ENCODE peak calls at places on chromosomes 6 and 20, in six cellular contexts. R, I, D, O, T and N are unnamed samples.

GRCh38 chr6:56550307-56550706 is 92.4 kb downstream of the DST start:
- DNase-seq in R (no peak), D (no peak), T (no peak), O (no peak), I (peak; percentile 36), N (no peak)

GRCh38 chr20:33669224-33669623 is 2.5 kb downstream of the ACTL10 start:
- DNase-seq in D (no peak), R (no peak), O (no peak), I (no peak), T (no peak), N (no peak)

GRCh38 chr20:59643616-59644061 is 39.3 kb downstream of the PHACTR3 start:
- DNase-seq in O (no peak), I (no peak), R (no peak), D (no peak), T (no peak), N (no peak)

GRCh38 chr20:1423206-1423605 is 30.4 kb upstream of the FKBP1A start:
- DNase-seq in T (no peak), I (no peak), D (no peak), O (no peak), R (no peak), N (no peak)

GRCh38 chr6:132764370-132764769 is 6.7 kb upstream of the VNN2 start:
- DNase-seq in O (no peak), I (peak; percentile 67), T (peak; percentile 88), D (no peak), R (peak; percentile 73), N (peak; percentile 81)

GRCh38 chr6:19812512-19813119 is 24.6 kb upstream of the ID4 start:
- DNase-seq in O (peak; percentile 34), D (no peak), R (no peak), T (peak; percentile 53), I (peak; percentile 80), N (peak; percentile 39)

GRCh38 chr20:22861990-22862389 is 173.1 kb upstream of the SSTR4 start:
- DNase-seq in I (no peak), T (no peak), R (no peak), O (no peak), D (no peak), N (no peak)

GRCh38 chr20:57688864-57689263 is 21.0 kb downstream of the PMEPA1 start:
- DNase-seq in O (no peak), T (no peak), I (no peak), D (no peak), R (no peak), N (no peak)

GRCh38 chr6:132060591-132060990 is 109.4 kb upstream of the CCN2 start:
- DNase-seq in R (peak; percentile 62), T (peak; percentile 67), D (no peak), I (peak; percentile 91), O (no peak), N (peak; percentile 90)